ENCODE peak calls at places on chromosomes 1 and 21, in seven cellular contexts. Q is activated effector memory CD4-positive, alpha-beta T cell treated with Interleukin-2 at 50 U/mL for 16 hours; K is psoas muscle; G is colonic mucosa; T is retina; U is C1 segment of cervical spinal cord; E is kidney epithelial cell. Z is an unnamed sample.

GRCh38 chr1:202306535-202307345 is 35.0 kb downstream of the UBE2T start:
- DNase-seq in G (no peak), U (peak; percentile 9), E (no peak), T (peak; percentile 54), Q (no peak), K (no peak), Z (no peak)

GRCh38 chr1:92274939-92275338 is 23.8 kb downstream of the GLMN start:
- DNase-seq in T (no peak), U (no peak), G (no peak), K (no peak), Q (no peak), E (peak; percentile 18), Z (no peak)

GRCh38 chr1:9233942-9234222 is 692 bp upstream of the H6PD start:
- DNase-seq in K (no peak), U (no peak), T (no peak), G (no peak), E (no peak), Q (no peak), Z (no peak)

GRCh38 chr21:43355925-43356289 is 71.0 kb downstream of the SIK1 start:
- DNase-seq in E (no peak), G (no peak), Q (no peak), T (peak; percentile 70), K (no peak), U (no peak), Z (no peak)

GRCh38 chr1:57949168-57949567 is 525.3 kb upstream of the DAB1 start:
- DNase-seq in T (no peak), U (no peak), G (no peak), Q (no peak), K (no peak), E (no peak), Z (no peak)

GRCh38 chr1:182782587-182782913 is 7.0 kb upstream of the NPL start:
- DNase-seq in U (no peak), Q (no peak), T (no peak), K (no peak), E (no peak), G (no peak), Z (no peak)

GRCh38 chr1:19344372-19344810 is 32.3 kb downstream of the SLC66A1 start:
- DNase-seq in G (peak; percentile 69), E (no peak), Q (peak; percentile 26), U (peak; percentile 8), K (peak; percentile 70), T (peak; percentile 69), Z (peak; percentile 35)

GRCh38 chr1:89855413-89856123 is 34.7 kb downstream of the LRRC8D start:
- DNase-seq in G (no peak), U (no peak), T (no peak), E (no peak), Q (no peak), K (no peak), Z (no peak)

GRCh38 chr1:200022239-200022804 is 5.2 kb upstream of the NR5A2 start:
- DNase-seq in T (no peak), K (no peak), G (no peak), Q (no peak), E (no peak), U (no peak), Z (no peak)

GRCh38 chr1:71365451-71365850 is 284.6 kb upstream of the ZRANB2 start:
- DNase-seq in U (no peak), K (no peak), G (no peak), T (no peak), E (no peak), Q (no peak), Z (no peak)

GRCh38 chr1:204443871-204444581 is 32.4 kb upstream of the PPP1R15B start:
- DNase-seq in Q (no peak), T (no peak), K (no peak), G (no peak), E (no peak), U (no peak), Z (no peak)

GRCh38 chr1:25096307-25097150 is 135.8 kb downstream of the SYF2 start:
- DNase-seq in U (no peak), E (no peak), G (no peak), T (no peak), Q (no peak), K (no peak), Z (no peak)

GRCh38 chr1:22709891-22710687 is 550 bp upstream of the EPHB2 start:
- DNase-seq in U (peak; percentile 44), Q (no peak), G (peak; percentile 79), E (no peak), K (peak; percentile 74), T (peak; percentile 79), Z (no peak)

GRCh38 chr1:62126595-62127290 is 67.9 kb upstream of the L1TD1 start:
- DNase-seq in K (no peak), Q (no peak), U (no peak), T (no peak), G (no peak), E (no peak), Z (no peak)

GRCh38 chr1:205365945-205366463 is 9.3 kb upstream of the KLHDC8A start:
- DNase-seq in Q (no peak), U (no peak), K (no peak), E (no peak), T (no peak), G (peak; percentile 76), Z (no peak)

GRCh38 chr1:181038399-181038873 is 4.7 kb downstream of the MR1 start:
- DNase-seq in U (peak; percentile 39), T (peak; percentile 47), Q (peak; percentile 24), K (peak; percentile 27), E (no peak), G (peak; percentile 72), Z (peak; percentile 55)

GRCh38 chr21:40331182-40331581 is 463.9 kb downstream of the PCP4 start:
- DNase-seq in K (no peak), T (peak; percentile 46), Q (no peak), E (no peak), U (no peak), G (no peak), Z (no peak)

GRCh38 chr1:180415985-180416633 is 86.3 kb downstream of the ACBD6 start:
- DNase-seq in U (no peak), T (no peak), Q (no peak), G (no peak), E (no peak), K (no peak), Z (no peak)

GRCh38 chr1:229694053-229694693 is 68.1 kb downstream of the URB2 start:
- DNase-seq in K (peak; percentile 88), G (peak; percentile 54), Q (no peak), U (peak; percentile 17), E (peak; percentile 61), T (peak; percentile 84), Z (no peak)

GRCh38 chr1:41953291-41953690 is 34.6 kb upstream of the HIVEP3 start:
- DNase-seq in G (no peak), E (no peak), Q (no peak), U (no peak), T (no peak), K (no peak), Z (no peak)

GRCh38 chr1:113581323-113581722 is 178.0 kb downstream of the PHTF1 start:
- DNase-seq in G (no peak), K (no peak), T (no peak), Q (no peak), U (no peak), E (no peak), Z (no peak)

GRCh38 chr1:78229344-78229743 is 183.6 kb downstream of the GIPC2 start:
- DNase-seq in E (no peak), T (no peak), Q (no peak), K (no peak), U (no peak), G (no peak), Z (no peak)

GRCh38 chr1:33094971-33095604 is 14.1 kb downstream of the AZIN2 start:
- DNase-seq in K (no peak), G (peak; percentile 77), Q (no peak), U (peak; percentile 3), T (peak; percentile 78), E (no peak), Z (no peak)

GRCh38 chr1:234696148-234696576 is 86.2 kb upstream of the IRF2BP2 start:
- DNase-seq in G (no peak), T (no peak), Q (no peak), K (no peak), E (no peak), U (no peak), Z (no peak)

GRCh38 chr1:172638885-172639831 is 19.7 kb upstream of the FASLG start:
- DNase-seq in U (no peak), Q (peak; percentile 56), K (no peak), E (peak; percentile 99), G (peak; percentile 21), T (no peak), Z (peak; percentile 56)